ENCODE peak calls at places on chromosomes 4 and X, in eight cellular contexts. One of them, this sample, is unnamed.

GRCh38 chrX:103629295-103630170 is 758 bp downstream of the TCEAL1 start:
- DNase-seq in fibroblast of lung: peak
- DNase-seq in testis: peak
- DNase-seq in WTC11: peak
- DNase-seq in type B pancreatic cell: no peak
- DNase-seq in HCT116: no peak
- DNase-seq in AG04449: no peak
- DNase-seq in H9: peak
- DNase-seq in this sample: peak

GRCh38 chrX:109472939-109473713 is 8.8 kb downstream of the GUCY2F start:
- DNase-seq in fibroblast of lung: peak
- DNase-seq in testis: peak
- DNase-seq in WTC11: peak
- DNase-seq in type B pancreatic cell: no peak
- DNase-seq in HCT116: peak
- DNase-seq in AG04449: no peak
- DNase-seq in H9: peak
- DNase-seq in this sample: peak

GRCh38 chr4:173436149-173436579 is 37.2 kb upstream of the SCRG1 start:
- DNase-seq in fibroblast of lung: peak
- DNase-seq in testis: no peak
- DNase-seq in WTC11: no peak
- DNase-seq in type B pancreatic cell: no peak
- DNase-seq in HCT116: no peak
- DNase-seq in AG04449: peak
- DNase-seq in H9: no peak
- DNase-seq in this sample: peak

GRCh38 chrX:155086202-155086840 is 15.0 kb downstream of the BRCC3 start:
- DNase-seq in fibroblast of lung: peak
- DNase-seq in testis: peak
- DNase-seq in WTC11: peak
- DNase-seq in type B pancreatic cell: no peak
- DNase-seq in HCT116: peak
- DNase-seq in AG04449: no peak
- DNase-seq in H9: peak
- DNase-seq in this sample: peak

GRCh38 chr4:25637581-25638220 is 17.9 kb upstream of the SLC34A2 start:
- DNase-seq in fibroblast of lung: no peak
- DNase-seq in testis: no peak
- DNase-seq in WTC11: no peak
- DNase-seq in type B pancreatic cell: no peak
- DNase-seq in HCT116: no peak
- DNase-seq in AG04449: no peak
- DNase-seq in H9: no peak
- DNase-seq in this sample: no peak

GRCh38 chr4:109414938-109415337 is 18.7 kb upstream of the SEC24B start:
- DNase-seq in fibroblast of lung: peak
- DNase-seq in testis: no peak
- DNase-seq in WTC11: no peak
- DNase-seq in type B pancreatic cell: no peak
- DNase-seq in HCT116: no peak
- DNase-seq in AG04449: no peak
- DNase-seq in H9: no peak
- DNase-seq in this sample: no peak

GRCh38 chr4:159291176-159291575 is 188.3 kb downstream of the RAPGEF2 start:
- DNase-seq in fibroblast of lung: no peak
- DNase-seq in testis: no peak
- DNase-seq in WTC11: no peak
- DNase-seq in type B pancreatic cell: no peak
- DNase-seq in HCT116: no peak
- DNase-seq in AG04449: no peak
- DNase-seq in H9: no peak
- DNase-seq in this sample: no peak

GRCh38 chrX:151981129-151981528 is 6.7 kb upstream of the GABRE start:
- DNase-seq in fibroblast of lung: no peak
- DNase-seq in testis: no peak
- DNase-seq in WTC11: no peak
- DNase-seq in type B pancreatic cell: no peak
- DNase-seq in HCT116: no peak
- DNase-seq in AG04449: peak
- DNase-seq in H9: no peak
- DNase-seq in this sample: peak

GRCh38 chr4:142351958-142352357 is 494.1 kb downstream of the INPP4B start:
- DNase-seq in fibroblast of lung: peak
- DNase-seq in testis: no peak
- DNase-seq in WTC11: no peak
- DNase-seq in type B pancreatic cell: no peak
- DNase-seq in HCT116: no peak
- DNase-seq in AG04449: no peak
- DNase-seq in H9: no peak
- DNase-seq in this sample: no peak

DNA sequence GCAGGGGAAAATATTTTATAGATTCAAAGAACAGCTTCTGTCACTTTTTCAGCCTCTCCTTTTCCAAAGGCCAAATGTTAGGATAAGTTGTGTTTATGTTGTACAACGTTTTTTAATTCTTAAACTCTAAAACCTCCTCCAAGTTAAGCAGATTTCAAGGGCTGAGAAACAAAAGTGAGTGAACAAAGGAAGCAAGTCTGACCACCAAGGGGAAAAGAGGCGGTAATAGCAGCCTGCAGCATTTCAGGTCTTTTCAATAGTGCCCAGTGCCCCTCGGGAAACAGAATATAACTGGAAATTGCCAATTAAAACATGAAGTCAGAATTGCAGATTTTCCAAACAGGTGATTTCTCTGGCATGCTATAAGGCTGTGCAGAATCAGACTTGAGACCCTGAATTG is 510.0 kb upstream of the HTR2C start:
- DNase-seq in fibroblast of lung: no peak
- DNase-seq in testis: no peak
- DNase-seq in WTC11: no peak
- DNase-seq in type B pancreatic cell: no peak
- DNase-seq in HCT116: no peak
- DNase-seq in AG04449: no peak
- DNase-seq in H9: no peak
- DNase-seq in this sample: no peak
- TF ChIP-seq CTCF in fibroblast of lung: no peak
- TF ChIP-seq CTCF in testis: no peak
- TF ChIP-seq CTCF in WTC11: no peak
- TF ChIP-seq CTCF in type B pancreatic cell: no peak
- TF ChIP-seq CTCF in HCT116: no peak
- TF ChIP-seq CTCF in AG04449: no peak
- TF ChIP-seq CTCF in H9: no peak
- TF ChIP-seq CTCF in this sample: no peak

DNA sequence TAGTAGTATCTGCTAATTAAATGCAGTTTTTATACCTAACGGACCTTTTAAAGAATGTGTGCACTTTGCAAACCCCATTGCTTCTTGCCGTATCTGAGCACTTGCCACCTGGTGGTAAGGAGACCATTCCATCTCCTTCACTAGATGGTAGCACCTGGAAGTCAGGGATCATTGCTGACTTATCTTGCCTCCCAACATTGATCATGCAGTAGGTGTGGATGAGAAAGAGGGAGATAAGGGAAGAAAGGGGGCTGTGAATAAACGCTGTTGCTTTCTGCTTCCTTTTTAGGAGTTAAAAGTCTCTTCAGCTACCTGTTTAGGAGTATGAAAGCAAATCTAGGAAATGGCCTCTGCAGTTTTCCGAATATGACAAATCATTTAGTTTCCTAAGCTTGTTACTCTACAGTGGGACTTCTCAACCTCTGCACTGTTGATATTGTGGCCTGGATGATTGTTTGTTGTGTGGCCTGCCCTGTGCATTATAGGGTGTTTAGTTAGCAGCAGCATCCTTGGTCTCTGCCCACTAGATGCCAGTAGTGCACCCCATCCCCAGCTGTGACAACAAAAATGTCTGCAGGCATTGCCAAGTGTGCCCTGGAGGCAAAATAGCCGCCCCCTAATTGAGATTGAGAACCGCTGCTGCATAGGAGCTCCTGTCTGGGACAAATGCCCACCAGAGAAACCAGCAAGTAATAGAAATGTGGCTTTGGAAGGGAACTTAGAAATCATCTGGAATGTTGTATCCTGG is 38.8 kb downstream of the GAB1 start:
- DNase-seq in fibroblast of lung: peak
- DNase-seq in testis: peak
- DNase-seq in WTC11: peak
- DNase-seq in type B pancreatic cell: no peak
- DNase-seq in HCT116: peak
- DNase-seq in AG04449: no peak
- DNase-seq in H9: peak
- DNase-seq in this sample: peak
- TF ChIP-seq CTCF in fibroblast of lung: peak
- TF ChIP-seq CTCF in testis: no peak
- TF ChIP-seq CTCF in WTC11: no peak
- TF ChIP-seq CTCF in type B pancreatic cell: peak
- TF ChIP-seq CTCF in HCT116: peak
- TF ChIP-seq CTCF in AG04449: peak
- TF ChIP-seq CTCF in H9: peak
- TF ChIP-seq CTCF in this sample: peak

GRCh38 chr4:165378763-165379631 is at the start of gene CPE:
- DNase-seq in fibroblast of lung: peak
- DNase-seq in testis: peak
- DNase-seq in WTC11: peak
- DNase-seq in type B pancreatic cell: peak
- DNase-seq in HCT116: peak
- DNase-seq in AG04449: no peak
- DNase-seq in H9: peak
- DNase-seq in this sample: peak
- TF ChIP-seq CTCF in fibroblast of lung: peak
- TF ChIP-seq CTCF in testis: peak
- TF ChIP-seq CTCF in WTC11: no peak
- TF ChIP-seq CTCF in type B pancreatic cell: peak
- TF ChIP-seq CTCF in HCT116: peak
- TF ChIP-seq CTCF in AG04449: peak
- TF ChIP-seq CTCF in H9: peak
- TF ChIP-seq CTCF in this sample: no peak

DNA sequence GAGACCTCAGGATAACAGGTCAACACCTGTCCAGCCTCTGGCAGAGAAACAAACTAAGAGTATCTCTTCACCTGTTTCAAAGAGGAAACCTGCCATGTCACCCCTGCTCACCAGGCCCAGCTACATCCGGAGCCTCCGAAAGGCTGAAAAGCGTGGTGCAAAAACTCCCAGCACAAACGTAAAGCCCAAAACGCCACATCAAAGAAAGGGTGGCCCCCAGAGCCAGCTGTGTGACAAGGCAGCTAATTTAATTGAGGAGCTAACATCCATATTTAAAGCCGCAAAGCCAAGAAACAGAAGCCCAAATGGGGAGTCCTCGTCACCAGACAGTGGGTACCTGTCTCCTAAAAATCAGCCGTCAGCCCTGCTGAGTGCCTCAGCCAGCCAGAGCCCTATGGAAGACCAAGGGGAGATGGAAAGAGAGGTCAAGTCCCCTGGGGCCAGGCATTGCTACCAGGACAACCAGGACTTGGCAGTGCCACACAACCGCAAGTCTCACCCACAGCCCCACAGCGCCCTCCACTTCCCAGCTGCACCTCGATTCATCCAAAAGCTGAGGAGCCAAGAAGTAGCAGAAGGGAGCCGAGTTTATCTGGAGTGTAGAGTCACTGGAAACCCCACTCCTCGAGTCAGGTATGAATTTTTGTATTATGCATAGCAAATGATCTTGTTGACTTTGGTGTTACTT is 15.1 kb downstream of the PALLD start:
- DNase-seq in fibroblast of lung: no peak
- DNase-seq in testis: no peak
- DNase-seq in WTC11: peak
- DNase-seq in type B pancreatic cell: no peak
- DNase-seq in HCT116: no peak
- DNase-seq in AG04449: no peak
- DNase-seq in H9: peak
- DNase-seq in this sample: no peak
- TF ChIP-seq CTCF in fibroblast of lung: no peak
- TF ChIP-seq CTCF in testis: no peak
- TF ChIP-seq CTCF in WTC11: no peak
- TF ChIP-seq CTCF in type B pancreatic cell: no peak
- TF ChIP-seq CTCF in HCT116: no peak
- TF ChIP-seq CTCF in AG04449: no peak
- TF ChIP-seq CTCF in H9: no peak
- TF ChIP-seq CTCF in this sample: no peak

GRCh38 chr4:40506066-40506465 is 123.6 kb downstream of the RBM47 start:
- DNase-seq in fibroblast of lung: no peak
- DNase-seq in testis: no peak
- DNase-seq in WTC11: no peak
- DNase-seq in type B pancreatic cell: no peak
- DNase-seq in HCT116: no peak
- DNase-seq in AG04449: no peak
- DNase-seq in H9: no peak
- DNase-seq in this sample: no peak

GRCh38 chr4:40506492-40506891 is 123.2 kb downstream of the RBM47 start:
- DNase-seq in fibroblast of lung: no peak
- DNase-seq in testis: no peak
- DNase-seq in WTC11: no peak
- DNase-seq in type B pancreatic cell: no peak
- DNase-seq in HCT116: no peak
- DNase-seq in AG04449: no peak
- DNase-seq in H9: no peak
- DNase-seq in this sample: no peak

GRCh38 chr4:40511017-40511614 is 118.5 kb downstream of the RBM47 start:
- DNase-seq in fibroblast of lung: no peak
- DNase-seq in testis: no peak
- DNase-seq in WTC11: no peak
- DNase-seq in type B pancreatic cell: no peak
- DNase-seq in HCT116: no peak
- DNase-seq in AG04449: no peak
- DNase-seq in H9: no peak
- DNase-seq in this sample: no peak

GRCh38 chr4:40502936-40503335 is 126.7 kb downstream of the RBM47 start:
- DNase-seq in fibroblast of lung: no peak
- DNase-seq in testis: no peak
- DNase-seq in WTC11: no peak
- DNase-seq in type B pancreatic cell: no peak
- DNase-seq in HCT116: no peak
- DNase-seq in AG04449: no peak
- DNase-seq in H9: no peak
- DNase-seq in this sample: no peak

GRCh38 chr4:40507977-40508376 is 121.7 kb downstream of the RBM47 start:
- DNase-seq in fibroblast of lung: peak
- DNase-seq in testis: no peak
- DNase-seq in WTC11: no peak
- DNase-seq in type B pancreatic cell: no peak
- DNase-seq in HCT116: no peak
- DNase-seq in AG04449: no peak
- DNase-seq in H9: no peak
- DNase-seq in this sample: no peak
- TF ChIP-seq CTCF in fibroblast of lung: peak
- TF ChIP-seq CTCF in testis: no peak
- TF ChIP-seq CTCF in WTC11: no peak
- TF ChIP-seq CTCF in type B pancreatic cell: peak
- TF ChIP-seq CTCF in HCT116: peak
- TF ChIP-seq CTCF in AG04449: no peak
- TF ChIP-seq CTCF in H9: peak
- TF ChIP-seq CTCF in this sample: no peak

This sample was measured in fibroblast of mammary gland.